ENCODE peak calls at places on chromosome 17, in seven cellular contexts. C is H1, U is spleen, T is esophagus muscularis mucosa, B is thyroid gland, N is bronchial epithelial cell, L is neural progenitor cell. F is an unnamed sample.

GRCh38 chr17:21689604-21690003 is 2.7 kb upstream of the KCNJ18 start:
- DNase-seq in C (no peak), U (no peak), T (no peak), B (peak; percentile 27), N (peak; percentile 69), L (no peak), F (no peak)

GRCh38 chr17:2796164-2797140 is at the start of gene RAP1GAP2:
- DNase-seq in C (no peak), U (peak; percentile 95), T (no peak), B (no peak), N (no peak), L (no peak), F (peak; percentile 90)

GRCh38 chr17:17223736-17224135 is 13.2 kb downstream of the FLCN start:
- DNase-seq in C (no peak), U (peak; percentile 51), T (no peak), B (no peak), N (no peak), L (no peak), F (no peak)

GRCh38 chr17:15452746-15453145 is 14.7 kb downstream of the CDRT4 start:
- DNase-seq in C (no peak), U (no peak), T (no peak), B (no peak), N (no peak), L (no peak), F (no peak)

GRCh38 chr17:37465058-37465616 is 24.6 kb upstream of the DUSP14 start:
- DNase-seq in C (no peak), U (no peak), T (no peak), B (no peak), N (peak; percentile 88), L (no peak), F (no peak)

GRCh38 chr17:36600936-36601302 is 464 bp upstream of the MRM1 start:
- DNase-seq in C (no peak), U (no peak), T (no peak), B (no peak), N (no peak), L (no peak), F (no peak)

GRCh38 chr17:73325527-73325842 is 13.7 kb upstream of the CDC42EP4 start:
- DNase-seq in C (no peak), U (no peak), T (peak; percentile 90), B (no peak), N (no peak), L (no peak), F (no peak)

GRCh38 chr17:17019891-17020456 is 22.3 kb upstream of the MPRIP start:
- DNase-seq in C (no peak), U (peak; percentile 52), T (no peak), B (peak; percentile 76), N (peak; percentile 74), L (no peak), F (peak; percentile 59)

GRCh38 chr17:75124041-75124818 is 7.3 kb downstream of the NT5C start:
- DNase-seq in C (no peak), U (peak; percentile 88), T (no peak), B (no peak), N (peak; percentile 97), L (no peak), F (peak; percentile 74)

GRCh38 chr17:50514936-50515702 is 6.9 kb downstream of the MYCBPAP start:
- DNase-seq in C (no peak), U (peak; percentile 25), T (no peak), B (peak; percentile 93), N (peak; percentile 45), L (peak; percentile 55), F (no peak)

GRCh38 chr17:47850692-47851573 is at the start of gene SP6:
- DNase-seq in C (no peak), U (peak; percentile 85), T (no peak), B (peak; percentile 82), N (peak; percentile 78), L (peak; percentile 91), F (peak; percentile 92)

GRCh38 chr17:27224526-27225315 is 69.2 kb upstream of the WSB1 start:
- DNase-seq in C (no peak), U (no peak), T (no peak), B (no peak), N (peak; percentile 74), L (no peak), F (no peak)

GRCh38 chr17:266219-266618 is 84.8 kb upstream of the DOC2B start:
- DNase-seq in C (no peak), U (peak; percentile 40), T (no peak), B (no peak), N (no peak), L (no peak), F (no peak)

GRCh38 chr17:13140750-13141149 is 122.9 kb upstream of the ELAC2 start:
- DNase-seq in C (peak; percentile 33), U (no peak), T (no peak), B (no peak), N (no peak), L (peak; percentile 86), F (no peak)

GRCh38 chr17:20206591-20206990 is 197.4 kb downstream of the SPECC1 start:
- DNase-seq in C (no peak), U (no peak), T (no peak), B (no peak), N (peak; percentile 90), L (no peak), F (no peak)

GRCh38 chr17:63695889-63696288 is 4.0 kb downstream of the LIMD2 start:
- DNase-seq in C (no peak), U (peak; percentile 78), T (no peak), B (no peak), N (no peak), L (no peak), F (no peak)

GRCh38 chr17:13306310-13306962 is 288.6 kb upstream of the ELAC2 start:
- DNase-seq in C (peak; percentile 41), U (no peak), T (no peak), B (no peak), N (peak; percentile 23), L (peak; percentile 75), F (no peak)

GRCh38 chr17:66343531-66344078 is 41.2 kb downstream of the PRKCA start:
- DNase-seq in C (no peak), U (no peak), T (no peak), B (no peak), N (peak; percentile 61), L (no peak), F (no peak)

GRCh38 chr17:36611345-36612072 is 10.1 kb downstream of the MRM1 start:
- DNase-seq in C (no peak), U (no peak), T (no peak), B (no peak), N (peak; percentile 89), L (no peak), F (no peak)

GRCh38 chr17:69588739-69589334 is 174.3 kb downstream of the MAP2K6 start:
- DNase-seq in C (no peak), U (no peak), T (no peak), B (no peak), N (no peak), L (no peak), F (no peak)

GRCh38 chr17:42744283-42744805 is 496 bp downstream of the EZH1 start:
- DNase-seq in C (peak; percentile 19), U (no peak), T (peak; percentile 94), B (peak; percentile 84), N (peak; percentile 47), L (no peak), F (peak; percentile 93)
- TF ChIP-seq CTCF in C (no peak), U (no peak), T (no peak), B (no peak), N (peak; percentile 5), L (no peak), F (no peak)

GRCh38 chr17:81489012-81489968 is 23.3 kb downstream of the ACTG1 start:
- DNase-seq in C (no peak), U (peak; percentile 75), T (no peak), B (no peak), N (no peak), L (peak; percentile 71), F (no peak)
- H3K27me3 ChIP-seq in C (no peaks in the 10 kb centered on the region), U (peaks cover 35% of the 10 kb centered on the region), T (no peaks in the 10 kb centered on the region), B (no peaks in the 10 kb centered on the region), N (peaks cover 7% of the 10 kb centered on the region), L (peaks cover 44% of the 10 kb centered on the region), F (no peaks in the 10 kb centered on the region)

GRCh38 chr17:44934745-44935105 is 12.8 kb downstream of the KIF18B start:
- DNase-seq in C (no peak), U (peak; percentile 37), T (no peak), B (no peak), N (no peak), L (no peak), F (peak; percentile 25)
- TF ChIP-seq CTCF in C (no peak), U (no peak), T (no peak), B (no peak), N (no peak), L (no peak), F (no peak)

GRCh38 chr17:80939151-80940145 is 52.2 kb upstream of the CHMP6 start:
- DNase-seq in C (no peak), U (peak; percentile 51), T (no peak), B (no peak), N (no peak), L (no peak), F (peak; percentile 29)

GRCh38 chr17:80938556-80938955 is 53.1 kb upstream of the CHMP6 start:
- DNase-seq in C (no peak), U (peak; percentile 70), T (no peak), B (no peak), N (no peak), L (no peak), F (peak; percentile 58)

GRCh38 chr17:80936218-80936617 is 55.4 kb upstream of the CHMP6 start:
- DNase-seq in C (no peak), U (no peak), T (no peak), B (no peak), N (peak; percentile 19), L (no peak), F (no peak)

GRCh38 chr17:80935526-80935925 is 56.1 kb upstream of the CHMP6 start:
- DNase-seq in C (no peak), U (no peak), T (no peak), B (no peak), N (no peak), L (no peak), F (no peak)

GRCh38 chr17:80937501-80938356 is 53.9 kb upstream of the CHMP6 start:
- DNase-seq in C (no peak), U (peak; percentile 70), T (no peak), B (no peak), N (no peak), L (peak; percentile 71), F (peak; percentile 56)
- H3K27me3 ChIP-seq in C (no peaks in the 10 kb centered on the region), U (no peaks in the 10 kb centered on the region), T (no peaks in the 10 kb centered on the region), B (no peaks in the 10 kb centered on the region), N (no peaks in the 10 kb centered on the region), L (peaks cover 40% of the 10 kb centered on the region), F (no peaks in the 10 kb centered on the region)

GRCh38 chr17:44628234-44629188 is 27.8 kb upstream of the MEIOC start:
- DNase-seq in C (peak; percentile 61), U (peak; percentile 85), T (no peak), B (peak; percentile 94), N (no peak), L (peak; percentile 96), F (no peak)
- TF ChIP-seq CTCF in C (peak; percentile 22), U (no peak), T (no peak), B (no peak), N (no peak), L (peak; percentile 16), F (no peak)

GRCh38 chr17:46794318-46794717 is 24.2 kb downstream of the WNT3 start:
- DNase-seq in C (no peak), U (no peak), T (no peak), B (peak; percentile 26), N (no peak), L (no peak), F (no peak)
- H3K27me3 ChIP-seq in C (no peaks in the 10 kb centered on the region), U (peaks cover 13% of the 10 kb centered on the region), T (no peaks in the 10 kb centered on the region), B (no peaks in the 10 kb centered on the region), N (peaks cover 3% of the 10 kb centered on the region), L (peaks cover 45% of the 10 kb centered on the region), F (peaks cover 8% of the 10 kb centered on the region)

F was measured in upper lobe of right lung.